ENCODE peak calls at places on chromosomes 3 and 15, in four cellular contexts. One of them, this sample, is unnamed.

GRCh38 chr3:197692641-197693040 is 44.1 kb downstream of the RUBCN start:
- DNase-seq in AG10803: peak
- DNase-seq in transverse colon: no peak
- DNase-seq in body of pancreas: no peak
- DNase-seq in this sample: no peak

GRCh38 chr3:72746412-72747411 is 101.5 kb downstream of the SHQ1 start:
- DNase-seq in body of pancreas: no peak
- DNase-seq in transverse colon: no peak
- DNase-seq in AG10803: peak
- DNase-seq in this sample: peak

GRCh38 chr3:106058485-106058884 is 189.7 kb upstream of the CBLB start:
- DNase-seq in transverse colon: no peak
- DNase-seq in AG10803: peak
- DNase-seq in body of pancreas: no peak
- DNase-seq in this sample: no peak

GRCh38 chr3:184716652-184717607 is 5.1 kb upstream of the MAGEF1 start:
- DNase-seq in transverse colon: no peak
- DNase-seq in AG10803: peak
- DNase-seq in body of pancreas: no peak
- DNase-seq in this sample: peak

GRCh38 chr3:195248281-195248680 is 22.7 kb downstream of the XXYLT1 start:
- DNase-seq in AG10803: no peak
- DNase-seq in transverse colon: no peak
- DNase-seq in body of pancreas: no peak
- DNase-seq in this sample: no peak

GRCh38 chr15:90187257-90187868 is 13.8 kb upstream of the SEMA4B start:
- DNase-seq in AG10803: no peak
- DNase-seq in transverse colon: no peak
- DNase-seq in body of pancreas: no peak
- DNase-seq in this sample: no peak

GRCh38 chr3:159189994-159190669 is 388.3 kb downstream of the MFSD1 start:
- DNase-seq in body of pancreas: no peak
- DNase-seq in transverse colon: no peak
- DNase-seq in AG10803: peak
- DNase-seq in this sample: peak

GRCh38 chr3:13112521-13113345 is 39.5 kb upstream of the IQSEC1 start:
- DNase-seq in transverse colon: no peak
- DNase-seq in body of pancreas: no peak
- DNase-seq in AG10803: no peak
- DNase-seq in this sample: no peak

GRCh38 chr15:31336943-31337295 is 10.3 kb downstream of the KLF13 start:
- DNase-seq in body of pancreas: no peak
- DNase-seq in transverse colon: no peak
- DNase-seq in AG10803: no peak
- DNase-seq in this sample: no peak

GRCh38 chr3:126961791-126962461 is 21.0 kb upstream of the PLXNA1 start:
- DNase-seq in transverse colon: no peak
- DNase-seq in AG10803: no peak
- DNase-seq in body of pancreas: no peak
- DNase-seq in this sample: no peak

GRCh38 chr3:62226601-62227339 is 146.6 kb downstream of the FEZF2 start:
- DNase-seq in AG10803: no peak
- DNase-seq in transverse colon: no peak
- DNase-seq in body of pancreas: no peak
- DNase-seq in this sample: no peak

GRCh38 chr15:48774484-48774883 is 36.4 kb downstream of the CEP152 start:
- DNase-seq in AG10803: peak
- DNase-seq in transverse colon: no peak
- DNase-seq in body of pancreas: no peak
- DNase-seq in this sample: peak

GRCh38 chr3:194314669-194315068 is 36.5 kb downstream of the CPN2 start:
- DNase-seq in AG10803: no peak
- DNase-seq in body of pancreas: no peak
- DNase-seq in transverse colon: no peak
- DNase-seq in this sample: no peak

GRCh38 chr15:68423359-68424028 is 8.5 kb downstream of the ITGA11 start:
- DNase-seq in AG10803: no peak
- DNase-seq in body of pancreas: no peak
- DNase-seq in transverse colon: no peak
- DNase-seq in this sample: no peak

GRCh38 chr3:78951546-78951945 is 816.3 kb downstream of the ROBO1 start:
- DNase-seq in body of pancreas: no peak
- DNase-seq in AG10803: no peak
- DNase-seq in transverse colon: no peak
- DNase-seq in this sample: peak

GRCh38 chr3:71076361-71076997 is 507.0 kb downstream of the FOXP1 start:
- DNase-seq in body of pancreas: no peak
- DNase-seq in AG10803: peak
- DNase-seq in transverse colon: no peak
- DNase-seq in this sample: peak

GRCh38 chr3:116111765-116112164 is 333.5 kb downstream of the LSAMP start:
- DNase-seq in body of pancreas: no peak
- DNase-seq in transverse colon: no peak
- DNase-seq in AG10803: no peak
- DNase-seq in this sample: no peak

GRCh38 chr3:119627461-119627860 is 29.8 kb downstream of the PLA1A start:
- DNase-seq in AG10803: no peak
- DNase-seq in body of pancreas: no peak
- DNase-seq in transverse colon: peak
- DNase-seq in this sample: no peak

GRCh38 chr3:52372822-52373504 is 56.8 kb downstream of the DNAH1 start:
- DNase-seq in transverse colon: peak
- DNase-seq in AG10803: no peak
- DNase-seq in body of pancreas: no peak
- DNase-seq in this sample: no peak

GRCh38 chr15:80492409-80492808 is 88.2 kb downstream of the ARNT2 start:
- DNase-seq in AG10803: no peak
- DNase-seq in body of pancreas: no peak
- DNase-seq in transverse colon: no peak
- DNase-seq in this sample: no peak

GRCh38 chr15:85388506-85388905 is 8.1 kb downstream of the AKAP13 start:
- DNase-seq in body of pancreas: no peak
- DNase-seq in AG10803: peak
- DNase-seq in transverse colon: no peak
- DNase-seq in this sample: no peak

GRCh38 chr15:54212635-54213034 is 234.4 kb downstream of the UNC13C start:
- DNase-seq in AG10803: no peak
- DNase-seq in body of pancreas: no peak
- DNase-seq in transverse colon: no peak
- DNase-seq in this sample: no peak

GRCh38 chr3:4494807-4495200 is 1.7 kb downstream of the ITPR1 start:
- DNase-seq in transverse colon: no peak
- DNase-seq in body of pancreas: no peak
- DNase-seq in AG10803: no peak
- DNase-seq in this sample: no peak

GRCh38 chr3:122468896-122469533 is 45.7 kb downstream of the KPNA1 start:
- DNase-seq in body of pancreas: no peak
- DNase-seq in transverse colon: no peak
- DNase-seq in AG10803: no peak
- DNase-seq in this sample: no peak

GRCh38 chr3:150083653-150084037 is 113.0 kb upstream of the PFN2 start:
- DNase-seq in body of pancreas: no peak
- DNase-seq in AG10803: peak
- DNase-seq in transverse colon: peak
- DNase-seq in this sample: peak

GRCh38 chr15:52527898-52528464 is 699 bp downstream of the MYO5A start:
- DNase-seq in AG10803: peak
- DNase-seq in transverse colon: peak
- DNase-seq in body of pancreas: no peak
- DNase-seq in this sample: peak

GRCh38 chr15:73902121-73903020 is 23.9 kb upstream of the LOXL1 start:
- DNase-seq in AG10803: no peak
- DNase-seq in body of pancreas: no peak
- DNase-seq in transverse colon: no peak
- DNase-seq in this sample: no peak

GRCh38 chr3:102092617-102093466 is 243.5 kb downstream of the NFKBIZ start:
- DNase-seq in transverse colon: no peak
- DNase-seq in AG10803: no peak
- DNase-seq in body of pancreas: no peak
- DNase-seq in this sample: peak

GRCh38 chr15:59282515-59283337 is 76.1 kb downstream of the LDHAL6B start:
- DNase-seq in transverse colon: no peak
- DNase-seq in AG10803: no peak
- DNase-seq in body of pancreas: no peak
- DNase-seq in this sample: no peak

GRCh38 chr3:50491023-50491422 is 12.4 kb downstream of the CACNA2D2 start:
- DNase-seq in transverse colon: no peak
- DNase-seq in AG10803: no peak
- DNase-seq in body of pancreas: no peak
- DNase-seq in this sample: no peak

GRCh38 chr3:89467886-89468479 is 360.6 kb downstream of the EPHA3 start:
- DNase-seq in transverse colon: no peak
- DNase-seq in AG10803: no peak
- DNase-seq in body of pancreas: no peak
- DNase-seq in this sample: no peak

GRCh38 chr3:156187146-156187769 is 66.9 kb downstream of the KCNAB1 start:
- DNase-seq in body of pancreas: no peak
- DNase-seq in transverse colon: no peak
- DNase-seq in AG10803: peak
- DNase-seq in this sample: peak

GRCh38 chr3:128849776-128850542 is 29.5 kb upstream of the ACAD9 start:
- DNase-seq in AG10803: peak
- DNase-seq in transverse colon: no peak
- DNase-seq in body of pancreas: no peak
- DNase-seq in this sample: peak
- TF ChIP-seq CTCF in AG10803: no peak
- TF ChIP-seq CTCF in transverse colon: no peak
- TF ChIP-seq CTCF in body of pancreas: no peak
- TF ChIP-seq CTCF in this sample: peak

GRCh38 chr3:70072180-70072579 is 72.6 kb downstream of the SAMMSON start:
- DNase-seq in transverse colon: no peak
- DNase-seq in AG10803: no peak
- DNase-seq in body of pancreas: no peak
- DNase-seq in this sample: no peak
- H3K4me3 ChIP-seq in transverse colon: peak
- H3K4me3 ChIP-seq in AG10803: no peak
- H3K4me3 ChIP-seq in body of pancreas: no peak
- H3K4me3 ChIP-seq in this sample: peak

GRCh38 chr3:99838755-99839154 is 21.1 kb downstream of the CMSS1 start:
- DNase-seq in transverse colon: no peak
- DNase-seq in AG10803: no peak
- DNase-seq in body of pancreas: no peak
- DNase-seq in this sample: no peak
- TF ChIP-seq CTCF in transverse colon: no peak
- TF ChIP-seq CTCF in AG10803: no peak
- TF ChIP-seq CTCF in body of pancreas: no peak
- TF ChIP-seq CTCF in this sample: no peak

DNA sequence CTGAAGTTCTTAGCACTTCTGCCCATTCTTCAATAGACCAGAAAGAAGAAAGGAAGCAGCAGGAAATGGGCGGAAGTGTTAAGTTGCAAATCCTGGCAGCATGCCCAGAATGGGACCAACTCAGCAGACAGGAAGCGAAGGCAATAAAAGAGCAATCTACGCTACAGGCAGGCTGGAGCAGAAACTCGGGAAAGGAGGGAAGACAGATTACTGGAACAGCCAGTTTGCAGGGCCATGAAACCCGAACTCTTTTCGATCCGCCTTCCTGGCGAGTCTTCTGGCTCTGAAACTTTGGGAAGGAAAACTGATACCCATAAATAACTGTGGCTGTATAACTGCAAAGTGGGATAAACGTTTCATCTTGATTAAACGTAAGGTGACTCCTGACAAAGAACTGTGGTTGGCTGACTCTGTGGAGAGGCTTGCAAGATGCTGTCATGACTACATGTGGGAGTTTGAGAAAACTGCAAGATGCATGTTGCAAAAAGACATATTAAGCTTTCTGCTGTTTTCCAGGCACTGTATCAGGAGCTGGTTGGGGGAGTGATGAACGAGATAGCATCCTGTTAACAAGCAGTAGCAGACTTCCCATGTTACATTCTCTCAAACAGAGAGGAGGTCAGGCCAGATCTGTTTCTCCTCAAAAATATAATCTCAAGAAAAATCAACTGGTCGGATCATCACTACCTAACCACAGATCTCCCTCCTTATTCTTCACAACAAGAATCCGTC is 67.8 kb downstream of the FMN1 start:
- DNase-seq in AG10803: peak
- DNase-seq in transverse colon: peak
- DNase-seq in body of pancreas: peak
- DNase-seq in this sample: peak
- H3K4me3 ChIP-seq in AG10803: peak
- H3K4me3 ChIP-seq in transverse colon: no peak
- H3K4me3 ChIP-seq in body of pancreas: no peak
- H3K4me3 ChIP-seq in this sample: no peak

GRCh38 chr3:187026321-187026678 is 96.0 kb downstream of the ST6GAL1 start:
- DNase-seq in body of pancreas: no peak
- DNase-seq in AG10803: no peak
- DNase-seq in transverse colon: no peak
- DNase-seq in this sample: no peak

GRCh38 chr3:187025656-187026320 is 95.5 kb downstream of the ST6GAL1 start:
- DNase-seq in body of pancreas: no peak
- DNase-seq in transverse colon: no peak
- DNase-seq in AG10803: no peak
- DNase-seq in this sample: no peak

GRCh38 chr3:187025254-187025655 is 94.9 kb downstream of the ST6GAL1 start:
- DNase-seq in AG10803: no peak
- DNase-seq in body of pancreas: no peak
- DNase-seq in transverse colon: no peak
- DNase-seq in this sample: no peak

GRCh38 chr3:187022403-187023029 is 92.2 kb downstream of the ST6GAL1 start:
- DNase-seq in transverse colon: no peak
- DNase-seq in AG10803: no peak
- DNase-seq in body of pancreas: no peak
- DNase-seq in this sample: no peak

GRCh38 chr3:187024561-187025226 is 94.4 kb downstream of the ST6GAL1 start:
- DNase-seq in transverse colon: no peak
- DNase-seq in body of pancreas: no peak
- DNase-seq in AG10803: no peak
- DNase-seq in this sample: no peak
- TF ChIP-seq CTCF in transverse colon: no peak
- TF ChIP-seq CTCF in body of pancreas: no peak
- TF ChIP-seq CTCF in AG10803: no peak
- TF ChIP-seq CTCF in this sample: no peak

GRCh38 chr3:11609481-11609880 is 34.2 kb downstream of the VGLL4 start:
- DNase-seq in body of pancreas: no peak
- DNase-seq in AG10803: no peak
- DNase-seq in transverse colon: no peak
- DNase-seq in this sample: no peak
- H3K4me3 ChIP-seq in body of pancreas: no peak
- H3K4me3 ChIP-seq in AG10803: no peak
- H3K4me3 ChIP-seq in transverse colon: no peak
- H3K4me3 ChIP-seq in this sample: no peak